ENCODE peak calls at places on chromosome 22, in nine cellular contexts. Q, J, E, S, I, T, K, R and M are unnamed samples.

GRCh38 chr22:46066691-46067090 is 83.6 kb upstream of the PPARA start:
- DNase-seq in Q (no peak), J (peak; percentile 27), E (no peak), S (no peak), I (peak; percentile 28), T (no peak), K (no peak), R (no peak), M (peak; percentile 18)

GRCh38 chr22:37431366-37431765 is 4.1 kb upstream of the ELFN2 start:
- DNase-seq in Q (peak; percentile 17), J (peak; percentile 6), E (no peak), S (no peak), I (no peak), T (no peak), K (no peak), R (no peak), M (no peak)

GRCh38 chr22:45475876-45476514 is 26.7 kb upstream of the FBLN1 start:
- DNase-seq in Q (no peak), J (no peak), E (no peak), S (no peak), I (peak; percentile 75), T (no peak), K (no peak), R (no peak), M (no peak)

GRCh38 chr22:43860126-43860525 is 2.2 kb downstream of the SULT4A1 start:
- DNase-seq in Q (no peak), J (no peak), E (no peak), S (no peak), I (no peak), T (no peak), K (no peak), R (no peak), M (no peak)

GRCh38 chr22:22428222-22429098 is 80.1 kb downstream of the ZNF280B start:
- DNase-seq in Q (no peak), J (no peak), E (no peak), S (no peak), I (no peak), T (no peak), K (no peak), R (no peak), M (no peak)

GRCh38 chr22:49203863-49204598 is 623.6 kb downstream of the BRD1 start:
- DNase-seq in Q (no peak), J (no peak), E (no peak), S (no peak), I (no peak), T (no peak), K (no peak), R (no peak), M (peak; percentile 45)

GRCh38 chr22:25746012-25746373 is 4.0 kb downstream of the MYO18B start:
- DNase-seq in Q (peak; percentile 67), J (no peak), E (no peak), S (no peak), I (peak; percentile 74), T (no peak), K (no peak), R (no peak), M (no peak)

GRCh38 chr22:49294656-49295464 is 532.8 kb downstream of the BRD1 start:
- DNase-seq in Q (no peak), J (no peak), E (no peak), S (no peak), I (no peak), T (no peak), K (peak; percentile 7), R (no peak), M (peak; percentile 62)

GRCh38 chr22:44202261-44202789 is 21.6 kb downstream of the PARVG start:
- DNase-seq in Q (peak; percentile 83), J (no peak), E (peak; percentile 56), S (no peak), I (peak; percentile 59), T (no peak), K (no peak), R (no peak), M (peak; percentile 32)

GRCh38 chr22:26837784-26838520 is 180.6 kb downstream of the MIAT start:
- DNase-seq in Q (no peak), J (no peak), E (no peak), S (no peak), I (no peak), T (no peak), K (no peak), R (no peak), M (no peak)

GRCh38 chr22:42316988-42317387 is 46.5 kb upstream of the TCF20 start:
- DNase-seq in Q (peak; percentile 45), J (peak; percentile 51), E (no peak), S (no peak), I (peak; percentile 36), T (no peak), K (no peak), R (no peak), M (no peak)

GRCh38 chr22:38467438-38467903 is 425 bp upstream of the KDELR3 start:
- DNase-seq in Q (no peak), J (no peak), E (no peak), S (no peak), I (no peak), T (no peak), K (no peak), R (no peak), M (no peak)

GRCh38 chr22:42902875-42903510 is 45.9 kb upstream of the ARFGAP3 start:
- DNase-seq in Q (peak; percentile 85), J (peak; percentile 36), E (no peak), S (no peak), I (peak; percentile 84), T (no peak), K (peak; percentile 41), R (no peak), M (no peak)

GRCh38 chr22:24376606-24377005 is 50.8 kb upstream of the ADORA2A start:
- DNase-seq in Q (no peak), J (no peak), E (no peak), S (no peak), I (no peak), T (no peak), K (no peak), R (no peak), M (no peak)

GRCh38 chr22:46052331-46052771 is 75.4 kb upstream of the WNT7B start:
- DNase-seq in Q (no peak), J (peak; percentile 44), E (no peak), S (no peak), I (no peak), T (no peak), K (no peak), R (no peak), M (no peak)

GRCh38 chr22:45855961-45856360 is 121.0 kb downstream of the WNT7B start:
- DNase-seq in Q (no peak), J (no peak), E (no peak), S (no peak), I (no peak), T (no peak), K (no peak), R (no peak), M (no peak)

GRCh38 chr22:22103078-22103593 is 120.5 kb upstream of the TOP3B start:
- DNase-seq in Q (peak; percentile 8), J (no peak), E (no peak), S (peak; percentile 11), I (no peak), T (no peak), K (no peak), R (no peak), M (no peak)

GRCh38 chr22:39388261-39389011 is 11.1 kb upstream of the TAB1 start:
- DNase-seq in Q (peak; percentile 75), J (peak; percentile 91), E (peak; percentile 97), S (peak; percentile 49), I (peak; percentile 94), T (peak; percentile 79), K (peak; percentile 78), R (peak; percentile 52), M (peak; percentile 92)

GRCh38 chr22:19802881-19803735 is 42.5 kb downstream of the TBX1 start:
- DNase-seq in Q (no peak), J (peak; percentile 22), E (no peak), S (no peak), I (no peak), T (no peak), K (no peak), R (no peak), M (peak; percentile 55)

GRCh38 chr22:42934338-42934737 is 77.3 kb upstream of the ARFGAP3 start:
- DNase-seq in Q (no peak), J (no peak), E (no peak), S (no peak), I (no peak), T (no peak), K (no peak), R (no peak), M (no peak)

GRCh38 chr22:29129644-29130201 is 56.9 kb downstream of the KREMEN1 start:
- DNase-seq in Q (no peak), J (peak; percentile 67), E (no peak), S (no peak), I (no peak), T (no peak), K (no peak), R (no peak), M (no peak)

GRCh38 chr22:50672041-50672440 is 582 bp upstream of the SHANK3 start:
- DNase-seq in Q (no peak), J (no peak), E (no peak), S (no peak), I (no peak), T (no peak), K (peak; percentile 8), R (no peak), M (no peak)

GRCh38 chr22:29073618-29074275 is 912 bp downstream of the KREMEN1 start:
- DNase-seq in Q (no peak), J (peak; percentile 73), E (no peak), S (no peak), I (peak; percentile 80), T (no peak), K (peak; percentile 22), R (no peak), M (peak; percentile 82)

GRCh38 chr22:18977824-18978425 is 41.8 kb upstream of the PRODH start:
- DNase-seq in Q (no peak), J (peak; percentile 3), E (no peak), S (no peak), I (no peak), T (no peak), K (no peak), R (no peak), M (no peak)

GRCh38 chr22:36439481-36440271 is 41.8 kb downstream of the TXN2 start:
- DNase-seq in Q (peak; percentile 88), J (peak; percentile 75), E (peak; percentile 86), S (peak; percentile 85), I (peak; percentile 96), T (no peak), K (peak; percentile 50), R (no peak), M (no peak)

GRCh38 chr22:49953680-49954344 is 6.8 kb upstream of the PIM3 start:
- DNase-seq in Q (no peak), J (peak; percentile 57), E (no peak), S (no peak), I (no peak), T (no peak), K (no peak), R (no peak), M (peak; percentile 79)